ENCODE peak calls at places on chromosomes 7 and 10, in six cellular contexts. S is stromal cell of bone marrow, N is GM04503, I is NCI-H748 treated with DMSO at 0.1 percent for 48 hours, R is KG1, X is AG08395. H is an unnamed sample.

GRCh38 chr7:139358541-139359365 is 941 bp upstream of the LUC7L2 start:
- DNase-seq in S (no peak), N (peak), I (peak), R (no peak), X (no peak), H (no peak)

GRCh38 chr7:44151679-44152355 is 10.7 kb upstream of the MYL7 start:
- DNase-seq in S (no peak), N (no peak), I (no peak), R (no peak), X (no peak), H (no peak)

GRCh38 chr10:120980316-120980975 is 129.3 kb downstream of the WDR11 start:
- DNase-seq in S (no peak), N (no peak), I (no peak), R (no peak), X (no peak), H (no peak)

GRCh38 chr10:77165445-77166316 is 471.9 kb downstream of the KCNMA1 start:
- DNase-seq in S (peak), N (no peak), I (peak), R (peak), X (peak), H (no peak)

GRCh38 chr10:67602268-67602950 is 93.6 kb downstream of the CTNNA3 start:
- DNase-seq in S (peak), N (no peak), I (no peak), R (no peak), X (no peak), H (peak)

GRCh38 chr10:42783181-42783549 is 570 bp downstream of the BMS1 start:
- DNase-seq in S (no peak), N (peak), I (peak), R (no peak), X (peak), H (no peak)

GRCh38 chr10:49076741-49077521 is 38.4 kb downstream of the VSTM4 start:
- DNase-seq in S (no peak), N (no peak), I (no peak), R (no peak), X (no peak), H (no peak)

GRCh38 chr7:158410720-158411119 is 176.9 kb downstream of the PTPRN2 start:
- DNase-seq in S (no peak), N (no peak), I (no peak), R (no peak), X (no peak), H (no peak)

GRCh38 chr10:101564490-101564991 is 23.5 kb downstream of the POLL start:
- DNase-seq in S (no peak), N (no peak), I (no peak), R (no peak), X (no peak), H (no peak)

GRCh38 chr7:100372256-100372655 is 1.0 kb upstream of the PILRA start:
- DNase-seq in S (no peak), N (peak), I (no peak), R (no peak), X (peak), H (peak)

GRCh38 chr10:132204781-132205473 is 18.2 kb downstream of the DPYSL4 start:
- DNase-seq in S (no peak), N (no peak), I (no peak), R (no peak), X (no peak), H (no peak)

GRCh38 chr10:62384057-62384446 is 9.9 kb downstream of the ZNF365 start:
- DNase-seq in S (peak), N (peak), I (no peak), R (peak), X (peak), H (peak)

GRCh38 chr7:76507723-76508406 is 2.5 kb upstream of the UPK3B start:
- DNase-seq in S (no peak), N (no peak), I (no peak), R (no peak), X (no peak), H (no peak)

GRCh38 chr10:118002581-118002980 is 44.2 kb downstream of the RAB11FIP2 start:
- DNase-seq in S (no peak), N (no peak), I (no peak), R (no peak), X (no peak), H (peak)

GRCh38 chr10:123331438-123331837 is 177.2 kb downstream of the BUB3 start:
- DNase-seq in S (no peak), N (no peak), I (peak), R (no peak), X (no peak), H (no peak)

GRCh38 chr7:35694161-35694783 is 663 bp downstream of the HERPUD2 start:
- DNase-seq in S (no peak), N (no peak), I (peak), R (peak), X (peak), H (no peak)

GRCh38 chr10:101066890-101067355 is 5.1 kb downstream of the KAZALD1 start:
- DNase-seq in S (no peak), N (no peak), I (peak), R (no peak), X (no peak), H (no peak)

GRCh38 chr7:115005241-115005640 is 83.3 kb downstream of the MDFIC start:
- DNase-seq in S (no peak), N (no peak), I (peak), R (no peak), X (no peak), H (no peak)

GRCh38 chr7:135102372-135102771 is 45.5 kb upstream of the TMEM140 start:
- DNase-seq in S (no peak), N (no peak), I (no peak), R (no peak), X (no peak), H (no peak)

H was measured in AG09309.